ENCODE peak calls at places on chromosome 2, in eight cellular contexts. G, I, N, M, X, Y, J and Z are unnamed samples.

GRCh38 chr2:130387804-130388203 is 31.9 kb downstream of the PTPN18 start:
- DNase-seq in G (peak; percentile 56), I (no peak), N (peak; percentile 39), M (no peak), X (no peak), Y (no peak), J (no peak), Z (no peak)

GRCh38 chr2:96873651-96874096 is 3.8 kb upstream of the SEMA4C start:
- DNase-seq in G (no peak), I (peak; percentile 84), N (peak; percentile 68), M (no peak), X (no peak), Y (no peak), J (no peak), Z (no peak)

GRCh38 chr2:29021886-29022285 is 40.8 kb downstream of the TOGARAM2 start:
- DNase-seq in G (no peak), I (no peak), N (no peak), M (no peak), X (no peak), Y (no peak), J (no peak), Z (no peak)

GRCh38 chr2:65278450-65279030 is 50.9 kb downstream of the ACTR2 start:
- DNase-seq in G (no peak), I (no peak), N (no peak), M (no peak), X (no peak), Y (no peak), J (peak; percentile 49), Z (no peak)

GRCh38 chr2:84925336-84925723 is 19.9 kb downstream of the TMSB10 start:
- DNase-seq in G (no peak), I (peak; percentile 50), N (no peak), M (no peak), X (no peak), Y (no peak), J (no peak), Z (no peak)

GRCh38 chr2:104853401-104853925 is 452 bp upstream of the POU3F3 start:
- DNase-seq in G (no peak), I (no peak), N (no peak), M (no peak), X (no peak), Y (no peak), J (no peak), Z (no peak)

GRCh38 chr2:208389940-208390339 is 16.7 kb upstream of the PTH2R start:
- DNase-seq in G (no peak), I (no peak), N (no peak), M (no peak), X (no peak), Y (no peak), J (no peak), Z (no peak)

GRCh38 chr2:121777699-121778058 is 22.2 kb downstream of the TSN start:
- DNase-seq in G (no peak), I (no peak), N (no peak), M (no peak), X (no peak), Y (no peak), J (peak; percentile 71), Z (no peak)

GRCh38 chr2:9808334-9809063 is 34.8 kb upstream of the TAF1B start:
- DNase-seq in G (no peak), I (no peak), N (no peak), M (no peak), X (no peak), Y (no peak), J (no peak), Z (no peak)
- H3K27ac ChIP-seq in G (no peak overlapping the region), I (no peak overlapping the region), N (no peak overlapping the region), M (no peak overlapping the region), X (no peak overlapping the region), Y (no peak overlapping the region), J (no peak overlapping the region), Z (no peak overlapping the region)

GRCh38 chr2:237330539-237330938 is 83.4 kb downstream of the COL6A3 start:
- DNase-seq in G (no peak), I (no peak), N (no peak), M (no peak), X (no peak), Y (no peak), J (no peak), Z (no peak)
- H3K27ac ChIP-seq in G (no peak overlapping the region), I (no peak overlapping the region), N (no peak overlapping the region), M (no peak overlapping the region), X (no peak overlapping the region), Y (no peak overlapping the region), J (peak overlapping the region; percentile 64), Z (no peak overlapping the region)

DNA sequence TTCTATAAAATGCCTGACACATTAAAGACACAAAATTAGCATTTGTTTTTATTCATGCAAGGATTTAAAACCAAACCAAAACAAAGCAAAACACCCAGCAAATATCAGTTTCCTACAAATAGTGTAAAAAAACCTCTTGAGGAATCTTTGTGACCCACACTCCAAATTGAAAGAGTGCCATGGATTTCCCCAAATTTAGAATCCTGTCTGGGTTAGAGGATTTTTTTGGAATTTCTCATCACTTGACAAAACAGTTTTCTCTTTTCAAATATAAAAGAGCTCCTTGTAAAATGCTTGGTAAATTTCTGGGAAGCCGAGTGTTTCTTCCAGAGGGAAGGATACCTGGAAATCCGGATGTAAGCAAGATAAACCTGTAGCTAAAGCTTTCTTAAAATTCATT is 1.7 kb upstream of the FN1 start:
- DNase-seq in G (no peak), I (no peak), N (no peak), M (no peak), X (no peak), Y (no peak), J (no peak), Z (no peak)
- H3K27ac ChIP-seq in G (no peak overlapping the region), I (peak overlapping the region; percentile 85), N (no peak overlapping the region), M (peak overlapping the region; percentile 82), X (no peak overlapping the region), Y (no peak overlapping the region), J (peak overlapping the region; percentile 27), Z (peak overlapping the region; percentile 14)

GRCh38 chr2:42588158-42588557 is 19.7 kb downstream of the MTA3 start:
- DNase-seq in G (no peak), I (no peak), N (no peak), M (no peak), X (no peak), Y (no peak), J (no peak), Z (no peak)
- H3K27ac ChIP-seq in G (no peak overlapping the region), I (no peak overlapping the region), N (no peak overlapping the region), M (no peak overlapping the region), X (no peak overlapping the region), Y (no peak overlapping the region), J (no peak overlapping the region), Z (no peak overlapping the region)

DNA sequence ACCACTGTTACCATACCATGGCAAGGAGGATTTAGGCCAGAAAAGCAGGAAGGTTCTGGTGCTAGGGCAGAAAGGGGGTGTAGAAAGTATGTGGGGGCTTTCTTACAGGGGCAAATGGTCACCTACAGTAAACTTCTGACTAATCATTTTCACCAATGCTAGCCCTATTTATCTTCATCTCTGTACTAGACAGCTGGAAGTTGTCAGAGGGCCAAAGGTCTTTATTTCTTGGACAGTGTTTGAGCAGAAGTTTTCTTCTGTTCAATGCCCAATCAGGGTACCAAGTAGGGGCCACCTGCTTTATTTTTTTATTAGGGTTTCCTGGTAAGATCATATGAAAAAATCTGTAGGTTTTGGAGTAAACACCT is 37.6 kb downstream of the MAP4K4 start:
- DNase-seq in G (no peak), I (no peak), N (no peak), M (no peak), X (no peak), Y (no peak), J (no peak), Z (no peak)
- H3K27ac ChIP-seq in G (no peak overlapping the region), I (no peak overlapping the region), N (peak overlapping the region; percentile 85), M (peak overlapping the region; percentile 57), X (no peak overlapping the region), Y (no peak overlapping the region), J (no peak overlapping the region), Z (no peak overlapping the region)

GRCh38 chr2:196410008-196410407 is 229.5 kb upstream of the CCDC150 start:
- DNase-seq in G (no peak), I (no peak), N (no peak), M (no peak), X (no peak), Y (no peak), J (no peak), Z (no peak)
- H3K27ac ChIP-seq in G (no peak overlapping the region), I (no peak overlapping the region), N (no peak overlapping the region), M (no peak overlapping the region), X (no peak overlapping the region), Y (no peak overlapping the region), J (no peak overlapping the region), Z (no peak overlapping the region)